ENCODE peak calls at places on chromosomes 1 and 21, in five cellular contexts. S is K562, Y is A549, N is SK-N-SH, I is GM12878. C is an unnamed sample.

GRCh38 chr1:47894718-47895393 is 102.3 kb downstream of the TRABD2B start:
- DNase-seq in S (no peak), Y (peak), N (no peak), I (no peak), C (no peak)

GRCh38 chr1:30759718-30760281 is 2.2 kb upstream of the LAPTM5 start:
- DNase-seq in S (no peak), Y (no peak), N (no peak), I (no peak), C (no peak)

GRCh38 chr1:246450485-246451251 is 56.4 kb downstream of the SMYD3 start:
- DNase-seq in S (peak), Y (peak), N (peak), I (no peak), C (peak)

GRCh38 chr1:14840374-14840773 is 241.9 kb downstream of the KAZN start:
- DNase-seq in S (peak), Y (no peak), N (no peak), I (no peak), C (no peak)

GRCh38 chr1:78176448-78176847 is 130.7 kb downstream of the GIPC2 start:
- DNase-seq in S (no peak), Y (no peak), N (no peak), I (no peak), C (no peak)

GRCh38 chr1:231053493-231054162 is 13.6 kb upstream of the FAM89A start:
- DNase-seq in S (peak), Y (no peak), N (no peak), I (peak), C (no peak)

GRCh38 chr1:23168079-23168461 is 586 bp downstream of the LUZP1 start:
- DNase-seq in S (peak), Y (no peak), N (peak), I (no peak), C (no peak)

GRCh38 chr1:159826436-159827101 is at the start of gene SLAMF8:
- DNase-seq in S (no peak), Y (no peak), N (no peak), I (peak), C (no peak)

GRCh38 chr1:70331962-70332361 is 22.6 kb downstream of the ANKRD13C start:
- DNase-seq in S (no peak), Y (no peak), N (no peak), I (no peak), C (no peak)

GRCh38 chr1:223355699-223356098 is 8.3 kb downstream of the SUSD4 start:
- DNase-seq in S (no peak), Y (no peak), N (no peak), I (no peak), C (no peak)

GRCh38 chr1:9235123-9235513 is 544 bp downstream of the H6PD start:
- DNase-seq in S (no peak), Y (peak), N (no peak), I (no peak), C (no peak)

GRCh38 chr1:169312084-169312954 is 55.3 kb downstream of the NME7 start:
- DNase-seq in S (peak), Y (peak), N (no peak), I (peak), C (peak)

GRCh38 chr1:114342376-114342775 is 168.6 kb downstream of the TRIM33 start:
- DNase-seq in S (no peak), Y (no peak), N (no peak), I (no peak), C (no peak)

GRCh38 chr1:162397039-162397448 is 14.9 kb downstream of the SH2D1B start:
- DNase-seq in S (peak), Y (peak), N (no peak), I (no peak), C (no peak)

GRCh38 chr1:15833069-15833679 is 14.3 kb upstream of the SPEN start:
- DNase-seq in S (peak), Y (peak), N (no peak), I (no peak), C (peak)

GRCh38 chr1:147162093-147162492 is 10.2 kb downstream of the PRKAB2 start:
- DNase-seq in S (no peak), Y (no peak), N (no peak), I (no peak), C (peak)

GRCh38 chr1:235901461-235901860 is 34.8 kb upstream of the LYST start:
- DNase-seq in S (no peak), Y (no peak), N (no peak), I (no peak), C (no peak)

GRCh38 chr1:228205526-228206436 is 2.1 kb upstream of the OBSCN start:
- DNase-seq in S (no peak), Y (no peak), N (no peak), I (no peak), C (no peak)

GRCh38 chr1:155107309-155108283 is 20.1 kb upstream of the EFNA1 start:
- DNase-seq in S (no peak), Y (no peak), N (no peak), I (no peak), C (no peak)

GRCh38 chr1:61012365-61012764 is 70.0 kb upstream of the NFIA start:
- DNase-seq in S (peak), Y (no peak), N (no peak), I (no peak), C (no peak)

GRCh38 chr1:53499257-53500183 is 40.3 kb downstream of the DMRTB1 start:
- DNase-seq in S (no peak), Y (no peak), N (no peak), I (no peak), C (no peak)

GRCh38 chr21:31557956-31558838 is 101.3 kb upstream of the SOD1 start:
- DNase-seq in S (no peak), Y (no peak), N (peak), I (no peak), C (no peak)

GRCh38 chr1:218674280-218674773 is 329.2 kb downstream of the TGFB2 start:
- DNase-seq in S (no peak), Y (peak), N (no peak), I (no peak), C (peak)

GRCh38 chr1:27603320-27603961 is 503 bp downstream of the AHDC1 start:
- DNase-seq in S (no peak), Y (no peak), N (no peak), I (no peak), C (no peak)

GRCh38 chr1:199574949-199575348 is 452.6 kb upstream of the NR5A2 start:
- DNase-seq in S (no peak), Y (peak), N (no peak), I (no peak), C (no peak)

DNA sequence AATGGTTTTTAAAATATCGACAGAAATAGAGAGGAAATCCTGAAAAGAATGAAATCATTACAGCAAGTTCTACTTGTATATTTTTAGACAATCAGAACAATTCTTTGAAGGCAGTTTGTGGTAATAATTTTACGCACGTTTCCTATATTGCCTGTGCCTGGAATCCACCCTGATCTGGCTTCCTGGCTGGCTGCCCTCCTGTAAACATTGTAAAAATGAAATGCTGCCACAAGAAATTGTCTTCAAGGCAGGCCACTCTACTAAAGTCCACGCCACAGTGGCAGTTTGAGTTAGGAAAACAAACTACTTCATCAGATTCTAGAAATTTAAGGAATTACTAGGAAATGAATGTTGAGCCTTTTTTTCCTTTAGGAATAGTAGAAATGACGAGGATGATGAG is 454.5 kb upstream of the NR5A2 start:
- DNase-seq in S (no peak), Y (no peak), N (no peak), I (no peak), C (no peak)
- H3K4me2 ChIP-seq in S (no peak), Y (no peak), N (no peak), I (no peak), C (no peak)

DNA sequence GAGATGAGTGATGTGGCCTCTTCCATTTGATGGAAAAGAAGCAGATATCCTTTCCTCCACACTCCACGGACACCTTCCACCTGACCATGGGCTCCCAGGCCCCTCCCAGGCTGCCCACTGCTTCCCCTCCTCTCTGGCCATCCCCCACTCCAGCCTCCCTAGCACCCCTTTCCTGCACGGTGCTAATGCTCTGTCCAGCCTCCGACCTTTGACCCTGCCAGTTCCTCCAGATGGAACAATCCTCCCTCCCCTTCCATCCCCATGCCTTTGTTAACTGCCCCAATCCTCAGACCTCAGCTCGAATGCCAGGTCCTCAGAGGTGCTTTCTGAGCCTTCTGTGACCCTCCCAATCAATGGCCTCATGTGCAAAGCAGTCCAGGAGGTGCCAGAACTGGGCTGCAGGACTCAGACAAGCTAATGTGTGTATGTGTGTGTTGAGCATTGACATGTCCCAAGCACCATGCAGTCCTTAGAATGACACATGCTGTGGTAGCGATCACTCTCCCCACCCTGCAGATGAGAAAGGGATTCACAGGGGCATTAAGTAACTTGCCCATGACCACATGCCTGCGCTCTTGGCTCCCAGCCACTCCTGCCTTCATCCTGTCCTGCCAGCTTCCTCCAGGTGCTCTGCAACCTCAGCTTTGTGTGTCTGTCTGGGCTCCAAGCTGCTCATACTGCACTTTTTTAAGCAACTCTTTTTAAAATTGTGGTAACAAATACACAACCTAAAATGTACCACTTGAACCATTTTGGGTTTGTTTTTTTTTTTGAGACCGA is 63.5 kb upstream of the EDN2 start:
- DNase-seq in S (no peak), Y (no peak), N (no peak), I (no peak), C (no peak)
- TF ChIP-seq REST in S (no peak), Y (no peak), N (no peak), I (no peak), C (no peak)

GRCh38 chr1:183061194-183061593 is 38.0 kb downstream of the LAMC1 start:
- DNase-seq in S (no peak), Y (no peak), N (no peak), I (no peak), C (no peak)
- H3K4me2 ChIP-seq in S (no peak), Y (peak), N (no peak), I (peak), C (peak)

GRCh38 chr1:153771241-153771640 is 4.0 kb upstream of the SLC27A3 start:
- DNase-seq in S (no peak), Y (no peak), N (no peak), I (no peak), C (no peak)
- TF ChIP-seq REST in S (no peak), Y (no peak), N (no peak), I (no peak), C (no peak)

DNA sequence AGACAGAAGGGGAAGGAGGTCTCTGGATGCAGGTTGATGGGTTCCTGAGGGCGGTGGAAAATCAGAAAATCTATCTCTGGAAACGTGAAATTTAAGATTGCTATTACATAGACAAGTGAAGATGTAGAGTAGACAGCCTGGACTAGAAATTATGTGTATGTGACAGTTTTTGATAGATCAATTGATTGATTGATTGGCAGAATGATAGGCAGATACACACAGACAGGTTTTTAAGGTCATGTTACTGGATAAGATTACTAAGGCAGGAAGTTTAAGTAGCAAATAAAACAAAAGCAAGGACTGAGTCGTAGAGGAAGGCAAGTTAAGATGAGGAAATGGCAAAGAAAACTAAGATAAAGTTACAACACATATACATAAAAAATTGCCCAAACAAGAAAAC is 124.7 kb downstream of the RGS21 start:
- DNase-seq in S (no peak), Y (no peak), N (no peak), I (no peak), C (no peak)
- H3K4me2 ChIP-seq in S (no peak), Y (no peak), N (no peak), I (no peak), C (no peak)

C was measured in HCT116.